ENCODE peak calls at places on chromosomes 2 and 18, in eight cellular contexts. N is activated naive CD4-positive, alpha-beta T cell; C is activated T-helper 1 cell treated with anti-CD3 and anti-CD28 coated beads, Interleukin-2, amount 50 U/mL, for 16 hours; D is activated CD8-positive, alpha-beta memory T cell treated with anti-CD3 and anti-CD28 coated beads, Interleukin-2, amount 50 U/mL, for 4 hours; Y is T follicular helper cell; G is A549; M is astrocyte; H is OCI-LY7. E is an unnamed sample.

GRCh38 chr2:31196622-31197021 is 20.7 kb downstream of the CAPN14 start:
- DNase-seq in N (no peak), C (no peak), D (no peak), Y (no peak), G (no peak), M (no peak), H (no peak), E (no peak)

GRCh38 chr2:216189410-216189809 is 80.3 kb downstream of the XRCC5 start:
- DNase-seq in N (no peak), C (no peak), D (no peak), Y (no peak), G (no peak), M (peak), H (no peak), E (no peak)

GRCh38 chr2:58138631-58139030 is 92.0 kb downstream of the VRK2 start:
- DNase-seq in N (no peak), C (no peak), D (no peak), Y (no peak), G (no peak), M (no peak), H (no peak), E (no peak)

GRCh38 chr2:55550368-55551102 is 31.0 kb downstream of the CFAP36 start:
- DNase-seq in N (no peak), C (no peak), D (no peak), Y (no peak), G (no peak), M (peak), H (no peak), E (no peak)

GRCh38 chr18:21479721-21480120 is 120.8 kb downstream of the ESCO1 start:
- DNase-seq in N (no peak), C (no peak), D (no peak), Y (no peak), G (no peak), M (no peak), H (no peak), E (no peak)

GRCh38 chr2:60707750-60708371 is 48.2 kb upstream of the PAPOLG start:
- DNase-seq in N (no peak), C (no peak), D (no peak), Y (no peak), G (peak), M (peak), H (peak), E (peak)

GRCh38 chr2:109607766-109608165 is 6.0 kb downstream of the SEPTIN10 start:
- DNase-seq in N (no peak), C (no peak), D (no peak), Y (no peak), G (no peak), M (peak), H (no peak), E (no peak)

GRCh38 chr2:236265675-236266074 is 1.5 kb upstream of the ASB18 start:
- DNase-seq in N (no peak), C (no peak), D (no peak), Y (no peak), G (no peak), M (no peak), H (no peak), E (no peak)

GRCh38 chr2:38731684-38732221 is 19.4 kb downstream of the SRSF7 start:
- DNase-seq in N (no peak), C (no peak), D (no peak), Y (no peak), G (no peak), M (no peak), H (no peak), E (no peak)

GRCh38 chr18:75128911-75129716 is 79.8 kb downstream of the PTGR3 start:
- DNase-seq in N (no peak), C (no peak), D (no peak), Y (no peak), G (no peak), M (no peak), H (no peak), E (no peak)

GRCh38 chr2:231503777-231504176 is 26.5 kb downstream of the NMUR1 start:
- DNase-seq in N (no peak), C (no peak), D (no peak), Y (no peak), G (no peak), M (no peak), H (no peak), E (no peak)

GRCh38 chr2:222837643-222838056 is 23.2 kb upstream of the ACSL3 start:
- DNase-seq in N (no peak), C (no peak), D (no peak), Y (no peak), G (peak), M (peak), H (no peak), E (no peak)

GRCh38 chr2:27855476-27855875 is 34.7 kb downstream of the RBKS start:
- DNase-seq in N (no peak), C (no peak), D (no peak), Y (no peak), G (no peak), M (peak), H (no peak), E (no peak)

GRCh38 chr18:42174909-42175308 is 219.9 kb downstream of the PIK3C3 start:
- DNase-seq in N (no peak), C (no peak), D (no peak), Y (no peak), G (no peak), M (peak), H (no peak), E (no peak)

GRCh38 chr2:119108186-119108585 is 50.4 kb downstream of the C1QL2 start:
- DNase-seq in N (no peak), C (no peak), D (no peak), Y (no peak), G (no peak), M (no peak), H (no peak), E (no peak)

GRCh38 chr18:8380926-8381325 is 228.3 kb upstream of the RAB12 start:
- DNase-seq in N (no peak), C (no peak), D (no peak), Y (no peak), G (no peak), M (peak), H (no peak), E (no peak)

GRCh38 chr2:118459425-118459824 is 371.2 kb downstream of the INSIG2 start:
- DNase-seq in N (no peak), C (no peak), D (no peak), Y (no peak), G (no peak), M (no peak), H (no peak), E (no peak)

E was measured in D721Med.